ENCODE peak calls at places on chromosome 15, in nine cellular contexts. One of them, this sample, is unnamed.

GRCh38 chr15:95932676-95933075 is 397.8 kb upstream of the NR2F2 start:
- DNase-seq in testis: no peak
- DNase-seq in prostate gland: no peak
- DNase-seq in K562: no peak
- DNase-seq in IMR-90: peak
- DNase-seq in gastrocnemius medialis: no peak
- DNase-seq in spleen: no peak
- DNase-seq in upper lobe of left lung: no peak
- DNase-seq in endothelial cell of umbilical vein: peak
- DNase-seq in this sample: no peak

GRCh38 chr15:64883997-64884511 is 27.6 kb upstream of the ANKDD1A start:
- DNase-seq in testis: peak
- DNase-seq in prostate gland: no peak
- DNase-seq in K562: no peak
- DNase-seq in IMR-90: peak
- DNase-seq in gastrocnemius medialis: peak
- DNase-seq in spleen: peak
- DNase-seq in upper lobe of left lung: peak
- DNase-seq in endothelial cell of umbilical vein: peak
- DNase-seq in this sample: no peak

GRCh38 chr15:49570672-49571071 is 49.9 kb downstream of the FAM227B start:
- DNase-seq in testis: no peak
- DNase-seq in prostate gland: no peak
- DNase-seq in K562: no peak
- DNase-seq in IMR-90: no peak
- DNase-seq in gastrocnemius medialis: no peak
- DNase-seq in spleen: no peak
- DNase-seq in upper lobe of left lung: no peak
- DNase-seq in endothelial cell of umbilical vein: no peak
- DNase-seq in this sample: no peak

GRCh38 chr15:44810237-44810636 is 73.9 kb downstream of the TRIM69 start:
- DNase-seq in testis: no peak
- DNase-seq in prostate gland: peak
- DNase-seq in K562: no peak
- DNase-seq in IMR-90: no peak
- DNase-seq in gastrocnemius medialis: no peak
- DNase-seq in spleen: no peak
- DNase-seq in upper lobe of left lung: no peak
- DNase-seq in endothelial cell of umbilical vein: no peak
- DNase-seq in this sample: no peak

GRCh38 chr15:78210349-78210717 is 24.0 kb downstream of the ACSBG1 start:
- DNase-seq in testis: peak
- DNase-seq in prostate gland: no peak
- DNase-seq in K562: no peak
- DNase-seq in IMR-90: no peak
- DNase-seq in gastrocnemius medialis: no peak
- DNase-seq in spleen: no peak
- DNase-seq in upper lobe of left lung: no peak
- DNase-seq in endothelial cell of umbilical vein: no peak
- DNase-seq in this sample: no peak

GRCh38 chr15:40964634-40965033 is 11.4 kb downstream of the CHAC1 start:
- DNase-seq in testis: no peak
- DNase-seq in prostate gland: no peak
- DNase-seq in K562: no peak
- DNase-seq in IMR-90: no peak
- DNase-seq in gastrocnemius medialis: no peak
- DNase-seq in spleen: no peak
- DNase-seq in upper lobe of left lung: no peak
- DNase-seq in endothelial cell of umbilical vein: no peak
- DNase-seq in this sample: no peak

GRCh38 chr15:33028495-33028894 is 166.0 kb downstream of the FMN1 start:
- DNase-seq in testis: no peak
- DNase-seq in prostate gland: no peak
- DNase-seq in K562: no peak
- DNase-seq in IMR-90: peak
- DNase-seq in gastrocnemius medialis: no peak
- DNase-seq in spleen: no peak
- DNase-seq in upper lobe of left lung: no peak
- DNase-seq in endothelial cell of umbilical vein: no peak
- DNase-seq in this sample: no peak

GRCh38 chr15:41494922-41495735 is 1.5 kb downstream of the ITPKA start:
- DNase-seq in testis: peak
- DNase-seq in prostate gland: no peak
- DNase-seq in K562: no peak
- DNase-seq in IMR-90: no peak
- DNase-seq in gastrocnemius medialis: no peak
- DNase-seq in spleen: peak
- DNase-seq in upper lobe of left lung: no peak
- DNase-seq in endothelial cell of umbilical vein: no peak
- DNase-seq in this sample: peak

GRCh38 chr15:96345560-96346389 is 15.3 kb downstream of the NR2F2 start:
- DNase-seq in testis: peak
- DNase-seq in prostate gland: peak
- DNase-seq in K562: no peak
- DNase-seq in IMR-90: peak
- DNase-seq in gastrocnemius medialis: peak
- DNase-seq in spleen: peak
- DNase-seq in upper lobe of left lung: peak
- DNase-seq in endothelial cell of umbilical vein: peak
- DNase-seq in this sample: peak

GRCh38 chr15:33064878-33065277 is 129.6 kb downstream of the FMN1 start:
- DNase-seq in testis: no peak
- DNase-seq in prostate gland: no peak
- DNase-seq in K562: no peak
- DNase-seq in IMR-90: peak
- DNase-seq in gastrocnemius medialis: no peak
- DNase-seq in spleen: no peak
- DNase-seq in upper lobe of left lung: no peak
- DNase-seq in endothelial cell of umbilical vein: no peak
- DNase-seq in this sample: no peak

GRCh38 chr15:64775551-64776401 is at the start of gene RBPMS2:
- DNase-seq in testis: peak
- DNase-seq in prostate gland: no peak
- DNase-seq in K562: peak
- DNase-seq in IMR-90: peak
- DNase-seq in gastrocnemius medialis: no peak
- DNase-seq in spleen: no peak
- DNase-seq in upper lobe of left lung: no peak
- DNase-seq in endothelial cell of umbilical vein: no peak
- DNase-seq in this sample: no peak

GRCh38 chr15:90231028-90232017 is 2.4 kb downstream of the CIB1 start:
- DNase-seq in testis: peak
- DNase-seq in prostate gland: peak
- DNase-seq in K562: no peak
- DNase-seq in IMR-90: no peak
- DNase-seq in gastrocnemius medialis: no peak
- DNase-seq in spleen: peak
- DNase-seq in upper lobe of left lung: peak
- DNase-seq in endothelial cell of umbilical vein: no peak
- DNase-seq in this sample: no peak

GRCh38 chr15:38312190-38312589 is 59.6 kb downstream of the SPRED1 start:
- DNase-seq in testis: no peak
- DNase-seq in prostate gland: no peak
- DNase-seq in K562: no peak
- DNase-seq in IMR-90: no peak
- DNase-seq in gastrocnemius medialis: no peak
- DNase-seq in spleen: no peak
- DNase-seq in upper lobe of left lung: no peak
- DNase-seq in endothelial cell of umbilical vein: no peak
- DNase-seq in this sample: no peak

GRCh38 chr15:91968610-91969009 is 115.1 kb downstream of the SLCO3A1 start:
- DNase-seq in testis: no peak
- DNase-seq in prostate gland: no peak
- DNase-seq in K562: no peak
- DNase-seq in IMR-90: no peak
- DNase-seq in gastrocnemius medialis: no peak
- DNase-seq in spleen: no peak
- DNase-seq in upper lobe of left lung: no peak
- DNase-seq in endothelial cell of umbilical vein: no peak
- DNase-seq in this sample: no peak

GRCh38 chr15:83203543-83203942 is 4.1 kb downstream of the HDGFL3 start:
- DNase-seq in testis: no peak
- DNase-seq in prostate gland: no peak
- DNase-seq in K562: no peak
- DNase-seq in IMR-90: no peak
- DNase-seq in gastrocnemius medialis: no peak
- DNase-seq in spleen: no peak
- DNase-seq in upper lobe of left lung: no peak
- DNase-seq in endothelial cell of umbilical vein: no peak
- DNase-seq in this sample: no peak

GRCh38 chr15:58330836-58331561 is 100.8 kb upstream of the LIPC start:
- DNase-seq in testis: no peak
- DNase-seq in prostate gland: no peak
- DNase-seq in K562: no peak
- DNase-seq in IMR-90: no peak
- DNase-seq in gastrocnemius medialis: no peak
- DNase-seq in spleen: no peak
- DNase-seq in upper lobe of left lung: peak
- DNase-seq in endothelial cell of umbilical vein: no peak
- DNase-seq in this sample: peak

GRCh38 chr15:58332676-58333400 is 99.0 kb upstream of the LIPC start:
- DNase-seq in testis: no peak
- DNase-seq in prostate gland: peak
- DNase-seq in K562: peak
- DNase-seq in IMR-90: peak
- DNase-seq in gastrocnemius medialis: no peak
- DNase-seq in spleen: no peak
- DNase-seq in upper lobe of left lung: no peak
- DNase-seq in endothelial cell of umbilical vein: no peak
- DNase-seq in this sample: peak

GRCh38 chr15:58330468-58330793 is 101.4 kb upstream of the LIPC start:
- DNase-seq in testis: no peak
- DNase-seq in prostate gland: no peak
- DNase-seq in K562: no peak
- DNase-seq in IMR-90: no peak
- DNase-seq in gastrocnemius medialis: no peak
- DNase-seq in spleen: no peak
- DNase-seq in upper lobe of left lung: peak
- DNase-seq in endothelial cell of umbilical vein: no peak
- DNase-seq in this sample: no peak

GRCh38 chr15:58331562-58331902 is 100.3 kb upstream of the LIPC start:
- DNase-seq in testis: no peak
- DNase-seq in prostate gland: no peak
- DNase-seq in K562: no peak
- DNase-seq in IMR-90: no peak
- DNase-seq in gastrocnemius medialis: no peak
- DNase-seq in spleen: no peak
- DNase-seq in upper lobe of left lung: no peak
- DNase-seq in endothelial cell of umbilical vein: no peak
- DNase-seq in this sample: no peak

DNA sequence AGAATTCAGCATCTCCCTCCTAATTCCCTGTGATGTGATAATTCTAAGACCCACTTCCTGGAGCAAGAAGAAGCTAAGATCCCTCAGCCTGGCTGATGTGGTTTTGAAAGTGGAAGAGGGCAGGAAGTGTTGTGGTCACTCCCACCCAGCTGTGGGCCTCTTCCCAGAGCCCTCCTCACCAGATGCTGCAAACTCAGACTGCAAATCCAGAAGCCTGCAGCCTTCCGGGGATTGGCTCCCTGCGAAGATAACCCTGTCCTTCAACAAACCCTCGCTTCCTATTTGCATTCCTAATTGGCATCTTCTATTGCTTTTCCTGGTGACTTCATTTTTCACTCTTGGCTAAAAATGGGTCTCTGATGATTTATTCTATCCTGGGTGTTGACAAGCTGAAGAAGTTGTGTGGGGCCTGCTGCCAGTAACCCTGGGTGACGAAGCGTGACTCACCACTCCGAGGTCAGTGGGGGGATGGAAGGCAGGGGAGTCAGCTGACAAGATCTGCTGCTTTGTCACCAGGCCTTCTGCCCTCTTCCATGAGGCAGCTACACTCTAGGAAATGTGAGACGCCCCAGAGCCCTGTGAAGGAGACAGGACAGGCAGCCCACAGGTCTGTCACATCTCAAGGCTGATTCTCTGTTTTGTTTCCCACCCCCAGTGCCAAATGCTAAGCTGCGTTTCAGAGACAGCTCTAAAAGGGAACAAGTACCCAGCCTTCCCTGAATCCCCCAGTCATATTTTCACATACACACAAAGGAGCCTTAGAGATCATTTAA is 99.7 kb upstream of the LIPC start:
- DNase-seq in testis: peak
- DNase-seq in prostate gland: peak
- DNase-seq in K562: peak
- DNase-seq in IMR-90: peak
- DNase-seq in gastrocnemius medialis: peak
- DNase-seq in spleen: peak
- DNase-seq in upper lobe of left lung: peak
- DNase-seq in endothelial cell of umbilical vein: peak
- DNase-seq in this sample: peak
- TF ChIP-seq POLR2A in testis: no peak
- TF ChIP-seq POLR2A in prostate gland: peak
- TF ChIP-seq POLR2A in K562: peak
- TF ChIP-seq POLR2A in IMR-90: no peak
- TF ChIP-seq POLR2A in gastrocnemius medialis: peak
- TF ChIP-seq POLR2A in spleen: no peak
- TF ChIP-seq POLR2A in upper lobe of left lung: peak
- TF ChIP-seq POLR2A in endothelial cell of umbilical vein: peak
- TF ChIP-seq POLR2A in this sample: peak

DNA sequence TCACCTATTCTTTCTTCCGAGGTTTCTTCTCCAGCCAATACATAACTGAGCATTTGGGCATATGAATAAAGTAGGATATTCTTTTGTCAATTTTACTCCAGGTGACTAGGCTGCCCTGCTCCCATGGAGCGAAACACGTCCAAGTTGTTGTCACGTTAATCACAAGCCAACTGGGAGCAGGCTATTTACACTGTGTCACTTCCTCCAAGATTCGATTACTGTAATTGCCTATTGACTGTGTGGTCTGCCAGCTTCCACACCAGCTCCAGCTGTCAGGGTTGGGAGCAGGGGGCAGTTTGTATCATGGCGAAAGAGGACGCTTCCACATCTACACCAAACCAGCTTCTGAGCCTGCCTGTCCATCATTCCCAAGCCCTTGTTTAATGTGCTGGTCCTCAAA is 89.2 kb upstream of the RORA start:
- DNase-seq in testis: no peak
- DNase-seq in prostate gland: no peak
- DNase-seq in K562: no peak
- DNase-seq in IMR-90: no peak
- DNase-seq in gastrocnemius medialis: no peak
- DNase-seq in spleen: no peak
- DNase-seq in upper lobe of left lung: no peak
- DNase-seq in endothelial cell of umbilical vein: no peak
- DNase-seq in this sample: no peak
- TF ChIP-seq POLR2A in testis: no peak
- TF ChIP-seq POLR2A in prostate gland: no peak
- TF ChIP-seq POLR2A in K562: no peak
- TF ChIP-seq POLR2A in IMR-90: no peak
- TF ChIP-seq POLR2A in gastrocnemius medialis: no peak
- TF ChIP-seq POLR2A in spleen: no peak
- TF ChIP-seq POLR2A in upper lobe of left lung: no peak
- TF ChIP-seq POLR2A in endothelial cell of umbilical vein: no peak
- TF ChIP-seq POLR2A in this sample: no peak

GRCh38 chr15:101122266-101122665 is 129.6 kb downstream of the CHSY1 start:
- DNase-seq in testis: no peak
- DNase-seq in prostate gland: no peak
- DNase-seq in K562: no peak
- DNase-seq in IMR-90: no peak
- DNase-seq in gastrocnemius medialis: no peak
- DNase-seq in spleen: peak
- DNase-seq in upper lobe of left lung: no peak
- DNase-seq in endothelial cell of umbilical vein: no peak
- DNase-seq in this sample: no peak
- TF ChIP-seq POLR2A in testis: no peak
- TF ChIP-seq POLR2A in prostate gland: no peak
- TF ChIP-seq POLR2A in K562: no peak
- TF ChIP-seq POLR2A in IMR-90: no peak
- TF ChIP-seq POLR2A in gastrocnemius medialis: no peak
- TF ChIP-seq POLR2A in spleen: no peak
- TF ChIP-seq POLR2A in upper lobe of left lung: no peak
- TF ChIP-seq POLR2A in endothelial cell of umbilical vein: no peak
- TF ChIP-seq POLR2A in this sample: no peak

GRCh38 chr15:75350601-75351331 is 3.9 kb downstream of the NEIL1 start:
- DNase-seq in testis: no peak
- DNase-seq in prostate gland: no peak
- DNase-seq in K562: no peak
- DNase-seq in IMR-90: no peak
- DNase-seq in gastrocnemius medialis: no peak
- DNase-seq in spleen: no peak
- DNase-seq in upper lobe of left lung: no peak
- DNase-seq in endothelial cell of umbilical vein: no peak
- DNase-seq in this sample: no peak
- TF ChIP-seq POLR2A in testis: no peak
- TF ChIP-seq POLR2A in prostate gland: no peak
- TF ChIP-seq POLR2A in K562: no peak
- TF ChIP-seq POLR2A in IMR-90: no peak
- TF ChIP-seq POLR2A in gastrocnemius medialis: no peak
- TF ChIP-seq POLR2A in spleen: no peak
- TF ChIP-seq POLR2A in upper lobe of left lung: no peak
- TF ChIP-seq POLR2A in endothelial cell of umbilical vein: peak
- TF ChIP-seq POLR2A in this sample: no peak

This sample was measured in erythroblast.